ENCODE peak calls at places on chromosome 21, in six cellular contexts. One of them, this sample, is unnamed. For H3K36me3, the result is how much of the 10 kb centered on the place peaks cover.

GRCh38 chr21:15255359-15256157 is 190.8 kb upstream of the NRIP1 start:
- DNase-seq in breast epithelium: no peak
- DNase-seq in HCT116: no peak
- DNase-seq in cardiac muscle cell: no peak
- DNase-seq in hepatocyte: no peak
- DNase-seq in neural progenitor cell: no peak
- DNase-seq in this sample: no peak

GRCh38 chr21:37445228-37445627 is 78.7 kb downstream of the DYRK1A start:
- DNase-seq in breast epithelium: no peak
- DNase-seq in HCT116: no peak
- DNase-seq in cardiac muscle cell: peak
- DNase-seq in hepatocyte: no peak
- DNase-seq in neural progenitor cell: no peak
- DNase-seq in this sample: no peak

GRCh38 chr21:35095859-35096291 is 46.8 kb upstream of the RUNX1 start:
- DNase-seq in breast epithelium: no peak
- DNase-seq in HCT116: no peak
- DNase-seq in cardiac muscle cell: peak
- DNase-seq in hepatocyte: no peak
- DNase-seq in neural progenitor cell: no peak
- DNase-seq in this sample: no peak

GRCh38 chr21:27477321-27477720 is 510.4 kb upstream of the ADAMTS5 start:
- DNase-seq in breast epithelium: no peak
- DNase-seq in HCT116: no peak
- DNase-seq in cardiac muscle cell: no peak
- DNase-seq in hepatocyte: no peak
- DNase-seq in neural progenitor cell: no peak
- DNase-seq in this sample: no peak

GRCh38 chr21:21971384-21971783 is 973.2 kb downstream of the NCAM2 start:
- DNase-seq in breast epithelium: no peak
- DNase-seq in HCT116: no peak
- DNase-seq in cardiac muscle cell: no peak
- DNase-seq in hepatocyte: no peak
- DNase-seq in neural progenitor cell: no peak
- DNase-seq in this sample: no peak

GRCh38 chr21:43880111-43880985 is 15.3 kb downstream of the AGPAT3 start:
- DNase-seq in breast epithelium: peak
- DNase-seq in HCT116: peak
- DNase-seq in cardiac muscle cell: no peak
- DNase-seq in hepatocyte: no peak
- DNase-seq in neural progenitor cell: no peak
- DNase-seq in this sample: no peak

GRCh38 chr21:34881894-34882371 is 167.2 kb downstream of the RUNX1 start:
- DNase-seq in breast epithelium: no peak
- DNase-seq in HCT116: no peak
- DNase-seq in cardiac muscle cell: peak
- DNase-seq in hepatocyte: no peak
- DNase-seq in neural progenitor cell: no peak
- DNase-seq in this sample: no peak

GRCh38 chr21:36976882-36977651 is 10.6 kb upstream of the HLCS start:
- DNase-seq in breast epithelium: no peak
- DNase-seq in HCT116: peak
- DNase-seq in cardiac muscle cell: peak
- DNase-seq in hepatocyte: peak
- DNase-seq in neural progenitor cell: peak
- DNase-seq in this sample: peak

GRCh38 chr21:22174746-22175145 is 1176.5 kb downstream of the NCAM2 start:
- DNase-seq in breast epithelium: no peak
- DNase-seq in HCT116: no peak
- DNase-seq in cardiac muscle cell: no peak
- DNase-seq in hepatocyte: no peak
- DNase-seq in neural progenitor cell: no peak
- DNase-seq in this sample: no peak

GRCh38 chr21:37153935-37154350 is 80.9 kb downstream of the TTC3 start:
- DNase-seq in breast epithelium: no peak
- DNase-seq in HCT116: no peak
- DNase-seq in cardiac muscle cell: peak
- DNase-seq in hepatocyte: peak
- DNase-seq in neural progenitor cell: peak
- DNase-seq in this sample: no peak

GRCh38 chr21:35178812-35179211 is 129.7 kb upstream of the RUNX1 start:
- DNase-seq in breast epithelium: no peak
- DNase-seq in HCT116: no peak
- DNase-seq in cardiac muscle cell: no peak
- DNase-seq in hepatocyte: no peak
- DNase-seq in neural progenitor cell: no peak
- DNase-seq in this sample: no peak

GRCh38 chr21:36861924-36862323 is 104.5 kb downstream of the HLCS start:
- DNase-seq in breast epithelium: no peak
- DNase-seq in HCT116: no peak
- DNase-seq in cardiac muscle cell: no peak
- DNase-seq in hepatocyte: no peak
- DNase-seq in neural progenitor cell: no peak
- DNase-seq in this sample: no peak

GRCh38 chr21:10539956-10540355 is 18.6 kb downstream of the TPTE start:
- DNase-seq in breast epithelium: no peak
- DNase-seq in HCT116: no peak
- DNase-seq in cardiac muscle cell: no peak
- DNase-seq in hepatocyte: no peak
- DNase-seq in neural progenitor cell: no peak
- DNase-seq in this sample: no peak

GRCh38 chr21:43667191-43667904 is 8.0 kb downstream of the RRP1B start:
- DNase-seq in breast epithelium: no peak
- DNase-seq in HCT116: no peak
- DNase-seq in cardiac muscle cell: peak
- DNase-seq in hepatocyte: no peak
- DNase-seq in neural progenitor cell: no peak
- DNase-seq in this sample: no peak

GRCh38 chr21:35028451-35028757 is 20.7 kb downstream of the RUNX1 start:
- DNase-seq in breast epithelium: no peak
- DNase-seq in HCT116: no peak
- DNase-seq in cardiac muscle cell: no peak
- DNase-seq in hepatocyte: no peak
- DNase-seq in neural progenitor cell: no peak
- DNase-seq in this sample: no peak

GRCh38 chr21:14121719-14122118 is 89.0 kb downstream of the LIPI start:
- DNase-seq in breast epithelium: no peak
- DNase-seq in HCT116: no peak
- DNase-seq in cardiac muscle cell: no peak
- DNase-seq in hepatocyte: no peak
- DNase-seq in neural progenitor cell: no peak
- DNase-seq in this sample: no peak

GRCh38 chr21:37335053-37335452 is 31.5 kb upstream of the DYRK1A start:
- DNase-seq in breast epithelium: no peak
- DNase-seq in HCT116: no peak
- DNase-seq in cardiac muscle cell: no peak
- DNase-seq in hepatocyte: no peak
- DNase-seq in neural progenitor cell: no peak
- DNase-seq in this sample: no peak

GRCh38 chr21:27261676-27262075 is 294.8 kb upstream of the ADAMTS5 start:
- DNase-seq in breast epithelium: no peak
- DNase-seq in HCT116: no peak
- DNase-seq in cardiac muscle cell: no peak
- DNase-seq in hepatocyte: no peak
- DNase-seq in neural progenitor cell: no peak
- DNase-seq in this sample: no peak

GRCh38 chr21:33541756-33542639 is at the start of gene GART:
- DNase-seq in breast epithelium: peak
- DNase-seq in HCT116: peak
- DNase-seq in cardiac muscle cell: peak
- DNase-seq in hepatocyte: peak
- DNase-seq in neural progenitor cell: peak
- DNase-seq in this sample: peak

GRCh38 chr21:33541105-33541711 is 709 bp downstream of the GART start:
- DNase-seq in breast epithelium: no peak
- DNase-seq in HCT116: no peak
- DNase-seq in cardiac muscle cell: peak
- DNase-seq in hepatocyte: no peak
- DNase-seq in neural progenitor cell: peak
- DNase-seq in this sample: peak

GRCh38 chr21:33542640-33543504 is at the start of gene SON:
- DNase-seq in breast epithelium: peak
- DNase-seq in HCT116: peak
- DNase-seq in cardiac muscle cell: peak
- DNase-seq in hepatocyte: peak
- DNase-seq in neural progenitor cell: peak
- DNase-seq in this sample: peak

GRCh38 chr21:33539612-33540011 is 2.3 kb downstream of the GART start:
- DNase-seq in breast epithelium: no peak
- DNase-seq in HCT116: no peak
- DNase-seq in cardiac muscle cell: peak
- DNase-seq in hepatocyte: no peak
- DNase-seq in neural progenitor cell: no peak
- DNase-seq in this sample: no peak

DNA sequence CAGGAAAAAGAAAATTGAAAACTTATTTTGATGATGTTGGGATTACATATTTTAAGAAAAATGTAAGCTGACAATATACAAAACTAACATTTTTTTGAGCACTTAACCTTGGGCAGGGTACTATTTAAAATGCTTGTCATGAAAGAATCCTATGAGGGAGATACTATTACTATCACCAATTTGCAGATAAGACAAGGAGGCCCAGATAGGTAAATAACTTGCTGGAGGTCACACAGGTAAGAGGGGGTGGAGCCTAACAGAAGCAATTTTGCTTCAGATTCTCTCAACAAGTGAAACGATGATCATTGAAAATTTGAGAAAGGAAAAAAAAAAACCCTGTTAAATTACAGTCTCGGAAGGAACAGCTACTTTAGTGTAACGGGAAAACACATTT is 1.2 kb downstream of the GART start:
- DNase-seq in breast epithelium: no peak
- DNase-seq in HCT116: no peak
- DNase-seq in cardiac muscle cell: no peak
- DNase-seq in hepatocyte: peak
- DNase-seq in neural progenitor cell: no peak
- DNase-seq in this sample: peak
- H3K4me3 ChIP-seq in breast epithelium: no peak
- H3K4me3 ChIP-seq in HCT116: peak
- H3K4me3 ChIP-seq in cardiac muscle cell: no peak
- H3K4me3 ChIP-seq in hepatocyte: no peak
- H3K4me3 ChIP-seq in neural progenitor cell: peak
- H3K4me3 ChIP-seq in this sample: peak

DNA sequence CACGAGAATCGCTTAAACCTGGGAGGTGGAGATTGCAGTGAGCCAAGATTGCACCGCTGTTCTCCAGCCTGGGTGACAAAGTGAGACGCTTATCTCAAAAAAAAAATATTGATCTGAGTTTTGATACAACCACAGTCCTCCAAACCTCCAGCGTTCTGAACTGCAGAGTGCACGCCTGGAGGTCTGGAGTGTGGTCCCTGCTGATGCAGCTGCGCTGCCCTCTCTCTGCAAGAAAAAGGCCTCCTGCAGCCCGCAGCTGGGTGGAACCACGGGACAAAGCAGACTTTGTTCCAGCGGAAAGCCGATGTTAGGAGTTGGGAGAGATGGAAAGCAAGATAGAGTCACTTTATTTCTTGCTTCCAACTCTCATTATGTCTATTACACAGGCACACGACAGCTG is 144.9 kb upstream of the SOD1 start:
- DNase-seq in breast epithelium: peak
- DNase-seq in HCT116: no peak
- DNase-seq in cardiac muscle cell: peak
- DNase-seq in hepatocyte: peak
- DNase-seq in neural progenitor cell: peak
- DNase-seq in this sample: no peak
- TF ChIP-seq CTCF in breast epithelium: no peak
- TF ChIP-seq CTCF in HCT116: peak
- TF ChIP-seq CTCF in cardiac muscle cell: peak
- TF ChIP-seq CTCF in hepatocyte: peak
- TF ChIP-seq CTCF in neural progenitor cell: no peak
- TF ChIP-seq CTCF in this sample: peak

DNA sequence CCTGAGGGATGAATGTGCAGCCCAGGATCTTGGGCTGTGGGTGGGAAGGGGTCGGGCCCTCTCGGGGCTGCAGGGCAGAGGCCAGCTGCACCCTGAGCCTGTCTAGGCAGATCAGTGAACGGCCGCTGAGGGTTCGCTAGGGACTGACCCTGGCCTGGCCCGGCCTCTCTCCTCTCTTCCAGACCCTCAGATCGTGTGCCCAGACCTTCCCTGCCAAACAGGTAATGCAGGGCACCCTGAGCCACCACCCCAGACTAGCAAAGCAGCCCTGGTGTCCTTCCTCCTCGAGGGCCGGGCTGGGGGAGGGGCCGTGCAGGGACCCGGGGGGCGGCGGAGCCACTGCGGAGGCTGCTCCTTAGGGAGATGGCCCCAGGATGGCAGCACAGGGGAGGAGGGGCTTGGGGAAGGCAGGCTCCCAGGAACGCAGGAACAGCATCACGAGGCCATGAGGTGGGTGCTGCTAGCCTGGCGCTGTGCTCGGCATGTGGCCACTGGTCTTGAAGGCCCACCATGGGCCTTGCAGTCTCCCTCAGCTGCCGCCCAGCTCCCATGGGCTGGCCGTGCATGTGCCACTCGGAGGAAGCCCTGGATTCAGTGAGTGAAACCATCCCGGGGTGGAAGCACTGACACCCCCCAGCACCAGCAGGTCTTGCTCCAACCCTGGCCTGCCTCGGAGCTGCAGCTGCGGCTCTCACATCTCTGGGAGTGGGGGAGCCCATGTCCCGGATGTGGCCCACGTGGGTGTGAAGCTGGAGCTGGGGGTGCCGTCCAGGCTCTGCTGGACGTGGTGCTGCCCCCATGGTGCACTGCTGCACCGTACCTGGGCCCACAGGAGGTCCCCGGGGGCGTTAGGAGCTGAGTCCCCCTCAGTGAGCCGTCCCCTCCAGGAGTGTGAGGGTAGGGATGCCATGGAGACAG is 28.7 kb downstream of the COL6A2 start:
- DNase-seq in breast epithelium: no peak
- DNase-seq in HCT116: no peak
- DNase-seq in cardiac muscle cell: no peak
- DNase-seq in hepatocyte: no peak
- DNase-seq in neural progenitor cell: no peak
- DNase-seq in this sample: no peak
- H3K36me3 ChIP-seq in breast epithelium: under half
- H3K36me3 ChIP-seq in HCT116: under half
- H3K36me3 ChIP-seq in cardiac muscle cell: under half
- H3K36me3 ChIP-seq in hepatocyte: under half
- H3K36me3 ChIP-seq in neural progenitor cell: under half
- H3K36me3 ChIP-seq in this sample: under half

DNA sequence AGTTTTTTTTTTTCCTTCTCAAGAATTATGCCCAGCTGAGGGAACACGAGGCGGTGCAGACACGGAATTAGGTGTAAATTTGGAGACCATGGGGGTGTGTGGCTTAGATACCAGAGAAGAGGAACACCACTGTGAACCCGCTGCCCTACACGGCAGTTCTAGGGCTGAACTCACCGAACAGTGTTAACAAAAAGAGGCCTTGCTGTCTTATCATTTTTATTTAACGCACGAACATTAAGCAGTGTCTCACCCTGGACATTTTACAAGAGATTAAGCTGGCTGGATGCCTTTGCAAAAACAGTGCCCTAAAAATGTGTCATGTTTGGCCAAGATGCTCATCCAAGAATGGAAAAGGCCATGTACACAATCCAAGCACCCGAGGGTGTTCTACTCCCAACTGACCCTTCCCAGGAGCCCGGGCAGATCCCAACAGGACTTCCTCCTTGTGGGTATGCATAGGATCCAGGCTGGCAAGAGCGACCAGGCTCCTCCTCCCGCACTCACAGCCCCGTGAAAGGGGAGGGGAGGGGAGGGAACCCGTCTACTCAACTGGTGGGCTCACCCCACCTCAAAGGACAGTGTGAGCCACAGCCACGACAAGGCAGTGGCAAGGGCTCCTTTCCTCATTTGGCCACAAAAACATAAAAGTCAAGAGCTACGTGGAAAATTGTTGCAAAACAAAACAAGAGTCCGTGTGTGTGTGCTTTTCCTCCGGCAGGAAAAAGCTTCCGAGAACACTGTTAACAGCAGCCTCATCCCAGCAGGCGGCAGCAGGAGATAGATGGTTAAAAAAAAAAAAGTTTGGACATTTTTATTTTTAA is 20.3 kb downstream of the C2CD2 start:
- DNase-seq in breast epithelium: peak
- DNase-seq in HCT116: no peak
- DNase-seq in cardiac muscle cell: peak
- DNase-seq in hepatocyte: no peak
- DNase-seq in neural progenitor cell: no peak
- DNase-seq in this sample: no peak
- H3K4me3 ChIP-seq in breast epithelium: peak
- H3K4me3 ChIP-seq in HCT116: no peak
- H3K4me3 ChIP-seq in cardiac muscle cell: no peak
- H3K4me3 ChIP-seq in hepatocyte: no peak
- H3K4me3 ChIP-seq in neural progenitor cell: no peak
- H3K4me3 ChIP-seq in this sample: no peak